ENCODE peak calls at places on chromosomes 6 and 20, in five cellular contexts. I, H, M, Q and A are unnamed samples.

GRCh38 chr6:118963003-118963402 is 28.0 kb upstream of the MCM9 start:
- DNase-seq in I (no peak), H (no peak), M (no peak), Q (no peak), A (no peak)

GRCh38 chr6:54719633-54720032 is 126.9 kb upstream of the FAM83B start:
- DNase-seq in I (no peak), H (no peak), M (no peak), Q (no peak), A (no peak)

GRCh38 chr20:40493551-40493950 is 195.5 kb downstream of the MAFB start:
- DNase-seq in I (no peak), H (no peak), M (no peak), Q (no peak), A (no peak)

GRCh38 chr20:63425846-63426485 is 46.5 kb downstream of the KCNQ2 start:
- DNase-seq in I (no peak), H (no peak), M (no peak), Q (peak), A (no peak)

GRCh38 chr20:26276811-26277210 is 580.2 kb upstream of the ZNF337 start:
- DNase-seq in I (no peak), H (no peak), M (no peak), Q (no peak), A (no peak)

GRCh38 chr6:54987906-54988305 is 141.3 kb downstream of the FAM83B start:
- DNase-seq in I (no peak), H (no peak), M (no peak), Q (no peak), A (no peak)

GRCh38 chr6:99761701-99762100 is 155.1 kb downstream of the PRDM13 start:
- DNase-seq in I (no peak), H (no peak), M (no peak), Q (no peak), A (no peak)

GRCh38 chr20:57608516-57608915 is 11.7 kb downstream of the ZBP1 start:
- DNase-seq in I (no peak), H (no peak), M (no peak), Q (no peak), A (no peak)

GRCh38 chr20:22672191-22672590 is 87.8 kb upstream of the FOXA2 start:
- DNase-seq in I (no peak), H (no peak), M (no peak), Q (no peak), A (no peak)

GRCh38 chr6:21588812-21589811 is 4.4 kb upstream of the SOX4 start:
- DNase-seq in I (peak), H (peak), M (peak), Q (peak), A (peak)
- TF ChIP-seq CTCF in I (peak), H (peak), M (peak), Q (peak), A (peak)

GRCh38 chr6:150894935-150895686 is 29.6 kb downstream of the MTHFD1L start:
- DNase-seq in I (no peak), H (no peak), M (no peak), Q (no peak), A (no peak)
- TF ChIP-seq CTCF in I (no peak), H (no peak), M (no peak), Q (peak), A (no peak)

GRCh38 chr6:15893556-15894253 is 230.9 kb upstream of the DTNBP1 start:
- DNase-seq in I (no peak), H (no peak), M (no peak), Q (peak), A (no peak)
- TF ChIP-seq CTCF in I (no peak), H (peak), M (no peak), Q (peak), A (peak)

GRCh38 chr20:50224052-50224451 is 33.4 kb downstream of the CEBPB start:
- DNase-seq in I (no peak), H (no peak), M (no peak), Q (no peak), A (no peak)

GRCh38 chr20:50226093-50226974 is 35.7 kb downstream of the CEBPB start:
- DNase-seq in I (no peak), H (no peak), M (no peak), Q (no peak), A (no peak)

GRCh38 chr20:50223321-50223995 is 32.8 kb downstream of the CEBPB start:
- DNase-seq in I (no peak), H (no peak), M (no peak), Q (no peak), A (no peak)

GRCh38 chr20:50222568-50223320 is 32.1 kb downstream of the CEBPB start:
- DNase-seq in I (no peak), H (no peak), M (no peak), Q (no peak), A (no peak)

GRCh38 chr20:50224553-50225255 is 34.1 kb downstream of the CEBPB start:
- DNase-seq in I (no peak), H (no peak), M (peak), Q (no peak), A (no peak)
- TF ChIP-seq CTCF in I (no peak), H (no peak), M (no peak), Q (peak), A (no peak)